ENCODE peak calls at places on chromosomes 13 and 19, in four cellular contexts. H is mucosa of descending colon; Z is fibroblast of lung; K is CD4-positive, CD25-positive, alpha-beta regulatory T cell. P is an unnamed sample. For H3K36me3 and H3K9me3, the result is how much of the 10 kb centered on the place peaks cover.

GRCh38 chr13:80361883-80362327 is 21.0 kb upstream of the SPRY2 start:
- DNase-seq in Z (no peak), H (peak), K (no peak), P (no peak)

GRCh38 chr13:51614350-51614786 is 30.1 kb downstream of the WDFY2 start:
- DNase-seq in H (peak), K (peak), Z (no peak), P (no peak)

GRCh38 chr13:110715395-110716234 is 2.1 kb downstream of the ING1 start:
- DNase-seq in K (peak), H (peak), Z (peak), P (peak)

GRCh38 chr13:91046715-91047327 is 300.7 kb upstream of the MIR17HG start:
- DNase-seq in H (no peak), Z (no peak), K (no peak), P (no peak)

GRCh38 chr13:47310376-47310775 is 413.5 kb upstream of the HTR2A start:
- DNase-seq in Z (no peak), H (no peak), K (no peak), P (no peak)

GRCh38 chr19:6218497-6219146 is 61.2 kb downstream of the MLLT1 start:
- DNase-seq in K (peak), Z (peak), H (peak), P (peak)

GRCh38 chr13:85508683-85509329 is 290.4 kb downstream of the SLITRK6 start:
- DNase-seq in K (no peak), Z (peak), H (no peak), P (no peak)

GRCh38 chr19:1158885-1159448 is 15.1 kb downstream of the SBNO2 start:
- DNase-seq in H (no peak), Z (no peak), K (no peak), P (no peak)

GRCh38 chr19:40320558-40320935 is 27.6 kb downstream of the C19orf47 start:
- DNase-seq in Z (no peak), K (no peak), H (no peak), P (no peak)

GRCh38 chr19:45348367-45349125 is 8.0 kb downstream of the KLC3 start:
- DNase-seq in H (no peak), Z (no peak), K (no peak), P (no peak)

GRCh38 chr19:31960474-31960873 is 384.9 kb upstream of the ZNF507 start:
- DNase-seq in H (no peak), Z (peak), K (no peak), P (no peak)

GRCh38 chr19:17340871-17341357 is 3.6 kb downstream of the GTPBP3 start:
- DNase-seq in Z (no peak), K (no peak), H (no peak), P (no peak)

GRCh38 chr19:1057185-1057857 is 9.6 kb upstream of the ARHGAP45 start:
- DNase-seq in K (peak), H (peak), Z (peak), P (peak)

GRCh38 chr13:95921485-95921884 is 131.7 kb downstream of the UGGT2 start:
- DNase-seq in H (no peak), K (no peak), Z (peak), P (no peak)

GRCh38 chr13:48571121-48571901 is 38.4 kb upstream of the RCBTB2 start:
- DNase-seq in H (no peak), Z (peak), K (no peak), P (no peak)

GRCh38 chr19:41541990-41542584 is 33.9 kb upstream of the CEACAM21 start:
- DNase-seq in Z (no peak), K (peak), H (peak), P (peak)

GRCh38 chr19:46898731-46899130 is 37.9 kb downstream of the ARHGAP35 start:
- DNase-seq in H (no peak), Z (peak), K (no peak), P (peak)

GRCh38 chr19:28594737-28595136 is 618.2 kb downstream of the UQCRFS1 start:
- DNase-seq in K (no peak), Z (no peak), H (no peak), P (no peak)

GRCh38 chr13:95553271-95553588 is 710 bp downstream of the CLDN10 start:
- DNase-seq in Z (no peak), K (no peak), H (no peak), P (no peak)

GRCh38 chr19:31173991-31174390 is 175.2 kb downstream of the TSHZ3 start:
- DNase-seq in K (no peak), Z (no peak), H (no peak), P (no peak)

DNA sequence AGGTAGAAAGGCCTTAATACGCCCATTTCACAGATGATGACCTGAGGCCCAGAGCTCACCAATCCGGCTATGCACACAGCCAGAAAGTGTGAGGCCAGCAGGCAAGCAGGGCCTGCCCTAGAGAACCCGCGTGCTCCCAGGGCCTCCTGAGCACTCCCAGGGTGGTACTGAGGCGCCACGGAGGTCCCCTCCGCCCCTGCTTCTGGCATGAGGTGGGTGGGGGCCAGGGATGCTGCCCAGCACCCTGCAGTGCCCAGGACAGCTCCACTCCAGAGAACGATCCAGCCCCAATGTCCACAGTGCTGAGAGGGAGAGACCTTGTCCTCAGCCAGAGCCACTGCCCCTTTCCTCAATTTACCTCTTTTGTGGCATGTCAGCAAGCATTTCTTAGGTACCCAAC is 13.9 kb downstream of the SGTA start:
- DNase-seq in K (no peak), Z (no peak), H (no peak), P (no peak)
- H3K36me3 ChIP-seq in K (under half), Z (under half), H (under half), P (under half)

GRCh38 chr19:27522223-27522622 is 1690.7 kb downstream of the UQCRFS1 start:
- DNase-seq in Z (no peak), H (no peak), K (no peak), P (no peak)
- H3K9me3 ChIP-seq in Z (under half), H (half or more), K (under half), P (under half)

GRCh38 chr19:49846408-49846807 is 4.6 kb upstream of the PTOV1 start:
- DNase-seq in K (no peak), Z (no peak), H (no peak), P (no peak)

GRCh38 chr19:49845433-49845832 is 5.5 kb upstream of the PTOV1 start:
- DNase-seq in Z (no peak), K (no peak), H (no peak), P (no peak)

GRCh38 chr19:49840736-49841249 is 10.2 kb upstream of the PTOV1 start:
- DNase-seq in Z (no peak), H (no peak), K (no peak), P (no peak)

GRCh38 chr19:49843265-49843664 is 7.7 kb upstream of the PTOV1 start:
- DNase-seq in H (no peak), Z (no peak), K (no peak), P (no peak)

DNA sequence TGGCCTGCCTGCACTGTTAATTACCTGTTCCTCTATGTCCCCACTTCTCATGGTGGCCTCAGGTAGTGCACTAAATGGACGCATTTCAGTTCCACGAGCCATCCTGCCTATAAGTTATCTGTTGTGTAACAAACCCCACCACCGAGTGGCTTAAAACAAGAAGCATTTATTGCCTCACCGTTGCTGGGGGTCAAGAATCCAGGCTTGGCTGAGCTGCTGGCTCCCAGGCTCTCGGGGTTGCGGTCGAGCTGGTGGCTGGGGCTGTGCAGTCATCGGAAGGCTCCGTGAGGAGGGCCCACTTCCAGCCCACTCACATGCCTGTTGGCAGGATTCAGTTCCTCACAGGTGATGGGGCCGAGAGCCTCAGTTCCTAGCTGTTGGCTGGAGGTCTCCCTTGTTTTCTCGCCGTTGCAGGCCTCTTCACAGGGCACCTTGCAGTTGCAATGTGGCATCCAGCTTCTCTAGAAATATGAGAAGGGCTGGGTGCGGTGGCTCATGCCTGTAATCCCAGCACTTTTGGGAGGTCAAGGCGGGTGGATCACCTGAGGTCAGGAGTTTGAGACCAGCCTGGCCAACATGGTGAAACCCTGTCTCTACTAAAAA is 6.7 kb upstream of the PTOV1 start:
- DNase-seq in Z (no peak), H (no peak), K (no peak), P (no peak)
- H3K36me3 ChIP-seq in Z (under half), H (under half), K (under half), P (under half)

DNA sequence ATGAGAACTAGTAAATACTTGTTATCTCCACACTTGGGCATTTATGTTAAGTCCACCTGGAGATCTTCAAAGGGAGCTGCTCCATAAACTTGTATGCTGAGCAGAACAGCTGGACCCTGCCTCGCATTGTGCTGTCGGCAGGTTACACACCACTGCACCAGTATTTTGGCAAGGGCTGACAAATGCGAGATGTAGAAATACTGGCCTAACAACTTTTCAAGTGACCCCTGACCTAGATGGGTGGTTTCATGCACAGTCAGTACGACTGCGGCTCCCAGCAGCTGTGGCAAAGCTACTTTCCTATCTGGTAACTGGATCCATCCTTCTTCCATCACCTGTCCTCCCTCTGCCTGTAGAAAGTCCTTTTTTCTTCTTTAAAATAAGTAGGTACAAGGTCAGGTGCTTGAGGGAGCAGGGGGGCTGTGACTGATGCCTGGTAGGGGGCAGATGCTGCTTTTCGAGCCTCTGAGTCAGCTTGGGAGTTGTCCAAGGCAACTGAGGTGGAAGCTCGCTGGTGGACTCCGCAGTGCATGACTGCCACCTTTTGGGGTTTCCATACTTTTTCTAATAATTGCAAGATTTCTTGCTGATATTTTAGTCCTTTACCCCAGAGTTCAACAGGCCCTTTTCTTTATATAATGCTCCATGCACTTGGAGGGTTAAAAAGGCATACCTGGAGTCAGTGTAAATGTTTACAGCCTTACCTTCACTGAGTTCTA is 86.8 kb downstream of the SLC25A15 start:
- DNase-seq in K (no peak), H (no peak), Z (no peak), P (no peak)
- H3K9me3 ChIP-seq in K (half or more), H (half or more), Z (under half), P (under half)

DNA sequence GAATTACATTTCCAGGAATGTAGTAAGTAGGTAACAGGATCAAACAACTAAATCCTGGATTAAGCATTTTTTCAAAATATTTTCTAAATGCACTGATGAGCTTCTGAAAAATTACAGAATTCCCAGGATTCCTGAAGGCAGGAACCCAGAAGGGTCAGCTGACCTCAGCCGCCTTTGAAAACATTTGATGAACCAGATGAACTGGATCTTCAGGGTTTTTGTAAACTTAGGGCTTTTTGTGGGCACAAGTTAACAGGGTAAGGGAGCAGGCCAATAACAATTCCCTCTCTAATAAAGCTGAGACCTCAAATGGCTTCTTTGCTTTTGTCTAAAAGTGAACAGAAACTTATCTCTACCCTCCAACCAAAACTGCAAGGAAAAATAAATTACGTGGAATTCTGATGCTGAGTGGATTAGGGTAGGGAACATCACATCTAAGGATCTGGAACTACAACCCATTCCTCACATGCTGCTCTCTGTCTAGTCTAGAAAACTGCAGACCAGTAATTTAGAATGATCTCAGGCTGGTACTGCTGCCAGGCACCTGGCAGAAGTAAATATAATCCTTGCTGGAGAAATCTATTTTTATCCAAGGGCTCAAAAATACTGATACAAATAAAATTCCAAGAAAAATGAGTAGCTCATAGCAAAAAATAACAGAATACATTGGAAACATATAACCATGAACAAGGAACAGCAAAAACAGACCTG is 48.2 kb upstream of the N4BP2L1 start:
- DNase-seq in Z (no peak), K (no peak), H (no peak), P (no peak)
- H3K36me3 ChIP-seq in Z (under half), K (under half), H (under half), P (under half)

DNA sequence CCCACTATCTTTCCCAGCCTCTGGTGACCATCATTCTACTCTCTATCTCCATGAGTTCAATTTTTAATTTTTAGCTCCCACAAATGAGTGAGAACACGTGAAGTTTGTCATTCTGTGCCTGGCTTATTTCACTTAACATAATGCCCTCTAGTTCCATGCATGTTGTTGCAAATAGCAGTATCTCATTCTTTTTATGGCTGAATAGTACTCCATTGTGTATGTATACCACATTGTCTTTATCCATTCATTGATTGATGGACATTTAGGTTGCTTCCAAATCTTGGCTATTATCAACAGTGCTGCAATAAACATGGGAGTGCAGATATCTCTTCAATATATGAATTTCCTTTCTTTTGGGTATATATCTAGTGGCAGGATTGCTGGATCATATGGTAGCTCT is 22.9 kb upstream of the ZFP82 start:
- DNase-seq in Z (no peak), K (no peak), H (no peak), P (no peak)
- H3K9me3 ChIP-seq in Z (under half), K (under half), H (half or more), P (under half)

DNA sequence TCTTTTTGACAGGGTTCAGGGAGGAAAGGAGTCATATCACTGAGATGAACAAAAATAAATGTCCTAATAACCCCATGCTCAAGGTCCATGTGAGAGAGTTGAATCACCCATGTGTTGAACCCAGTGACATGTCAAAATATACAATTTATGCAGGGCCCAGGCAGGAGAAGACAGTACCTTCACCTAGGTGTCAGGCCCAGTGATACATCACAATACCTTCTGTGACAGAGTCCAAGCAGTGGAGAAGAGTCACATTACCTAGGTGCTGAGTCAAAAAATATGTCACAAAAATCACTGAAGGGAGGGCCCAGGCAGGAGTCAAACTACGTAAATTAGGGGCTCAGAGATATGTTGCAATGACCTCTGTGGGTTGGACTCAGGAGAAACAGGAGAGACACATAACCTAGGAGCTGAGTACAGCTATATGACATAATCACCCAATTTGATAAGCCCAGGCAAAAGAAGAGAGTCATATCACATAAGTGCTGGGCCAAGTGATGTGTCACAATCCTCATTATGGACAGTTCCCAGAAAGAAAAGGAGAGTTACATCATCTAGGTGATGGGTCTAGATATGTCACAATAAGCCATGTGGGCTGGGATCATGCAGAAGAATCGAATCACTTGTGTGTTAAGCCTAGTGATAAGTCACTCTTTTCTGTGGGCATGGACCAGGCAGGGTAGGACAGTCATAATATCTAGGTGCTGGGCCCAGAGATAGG is 13.8 kb upstream of the ZNF724 start:
- DNase-seq in Z (no peak), H (no peak), K (no peak), P (no peak)
- H3K36me3 ChIP-seq in Z (under half), H (under half), K (under half), P (under half)

P was measured in MG63.